ENCODE peak calls at places on chromosome 13, in four cellular contexts. E is head of caudate nucleus, L is NCI-H460, V is A172. H is an unnamed sample.

GRCh38 chr13:22040810-22041364 is 370.0 kb downstream of the FGF9 start:
- DNase-seq in E (no peak), L (peak), V (no peak), H (no peak)

GRCh38 chr13:70171151-70171550 is 62.9 kb upstream of the KLHL1 start:
- DNase-seq in E (no peak), L (no peak), V (peak), H (no peak)

GRCh38 chr13:26964278-26965057 is 203.9 kb upstream of the GPR12 start:
- DNase-seq in E (no peak), L (no peak), V (peak), H (peak)

GRCh38 chr13:36030670-36031331 is 100.4 kb downstream of the DCLK1 start:
- DNase-seq in E (peak), L (no peak), V (peak), H (peak)

GRCh38 chr13:95784161-95784880 is 107.4 kb downstream of the DNAJC3 start:
- DNase-seq in E (no peak), L (no peak), V (peak), H (peak)

GRCh38 chr13:63636231-63636993 is 2220.8 kb upstream of the PCDH20 start:
- DNase-seq in E (no peak), L (peak), V (peak), H (no peak)

GRCh38 chr13:111539791-111540446 is 219.5 kb downstream of the TEX29 start:
- DNase-seq in E (no peak), L (no peak), V (no peak), H (no peak)

GRCh38 chr13:50375792-50376191 is 360.5 kb downstream of the KCNRG start:
- DNase-seq in E (no peak), L (no peak), V (peak), H (peak)

GRCh38 chr13:45718063-45718462 is 15.9 kb downstream of the CBY2 start:
- DNase-seq in E (no peak), L (no peak), V (peak), H (peak)

GRCh38 chr13:68708336-68708908 is 1399.2 kb upstream of the ATXN8OS start:
- DNase-seq in E (no peak), L (no peak), V (no peak), H (no peak)

GRCh38 chr13:99542788-99543406 is 41.6 kb downstream of the TM9SF2 start:
- DNase-seq in E (no peak), L (no peak), V (no peak), H (no peak)

GRCh38 chr13:99657848-99658265 is 156.6 kb downstream of the TM9SF2 start:
- DNase-seq in E (no peak), L (peak), V (no peak), H (peak)

GRCh38 chr13:60583196-60583908 is 186.3 kb downstream of the TDRD3 start:
- DNase-seq in E (no peak), L (no peak), V (peak), H (peak)

GRCh38 chr13:25330541-25330940 is 29.1 kb downstream of the NUP58 start:
- DNase-seq in E (no peak), L (no peak), V (peak), H (peak)

GRCh38 chr13:18714889-18715288 is 466.7 kb downstream of the TUBA3C start:
- DNase-seq in E (no peak), L (no peak), V (no peak), H (no peak)

GRCh38 chr13:48151766-48152165 is 56.9 kb upstream of the MED4 start:
- DNase-seq in E (no peak), L (no peak), V (peak), H (peak)

GRCh38 chr13:54875111-54875510 is 1846.5 kb downstream of the OLFM4 start:
- DNase-seq in E (no peak), L (no peak), V (no peak), H (no peak)

GRCh38 chr13:46181799-46182490 is at the start of gene LCP1:
- DNase-seq in E (no peak), L (no peak), V (peak), H (peak)